ENCODE peak calls at places on chromosomes 12 and 14, in seven cellular contexts. One of them, this sample, is unnamed.

GRCh38 chr14:79708991-79709390 is 502.3 kb downstream of the DIO2 start:
- DNase-seq in T-helper 22 cell: no peak
- DNase-seq in activated T-cell treated with anti-CD3 and anti-CD28 coated beads, Interleukin-2, amount 50 U/mL, for 4 hours: no peak
- DNase-seq in MV-4-11: no peak
- DNase-seq in GM04504: no peak
- DNase-seq in NCI-H2081: no peak
- DNase-seq in activated T-helper 9 cell treated with anti-CD3 and anti-CD28 coated beads, Interleukin-2, amount 50 U/mL, for 16 hours: no peak
- DNase-seq in this sample: no peak

GRCh38 chr14:61568572-61569011 is 126.7 kb upstream of the HIF1A start:
- DNase-seq in activated T-cell treated with anti-CD3 and anti-CD28 coated beads, Interleukin-2, amount 50 U/mL, for 4 hours: peak
- DNase-seq in activated T-helper 9 cell treated with anti-CD3 and anti-CD28 coated beads, Interleukin-2, amount 50 U/mL, for 16 hours: peak
- DNase-seq in MV-4-11: no peak
- DNase-seq in GM04504: no peak
- DNase-seq in NCI-H2081: no peak
- DNase-seq in T-helper 22 cell: no peak
- DNase-seq in this sample: no peak

GRCh38 chr12:92543359-92543758 is 159.4 kb upstream of the PLEKHG7 start:
- DNase-seq in activated T-cell treated with anti-CD3 and anti-CD28 coated beads, Interleukin-2, amount 50 U/mL, for 4 hours: no peak
- DNase-seq in MV-4-11: no peak
- DNase-seq in NCI-H2081: no peak
- DNase-seq in GM04504: no peak
- DNase-seq in activated T-helper 9 cell treated with anti-CD3 and anti-CD28 coated beads, Interleukin-2, amount 50 U/mL, for 16 hours: no peak
- DNase-seq in T-helper 22 cell: no peak
- DNase-seq in this sample: no peak

GRCh38 chr12:121251838-121252237 is 41.9 kb downstream of the P2RX4 start:
- DNase-seq in T-helper 22 cell: no peak
- DNase-seq in activated T-cell treated with anti-CD3 and anti-CD28 coated beads, Interleukin-2, amount 50 U/mL, for 4 hours: no peak
- DNase-seq in MV-4-11: no peak
- DNase-seq in NCI-H2081: no peak
- DNase-seq in activated T-helper 9 cell treated with anti-CD3 and anti-CD28 coated beads, Interleukin-2, amount 50 U/mL, for 16 hours: no peak
- DNase-seq in GM04504: no peak
- DNase-seq in this sample: no peak

GRCh38 chr12:20188930-20189653 is 179.2 kb upstream of the PDE3A start:
- DNase-seq in T-helper 22 cell: no peak
- DNase-seq in GM04504: no peak
- DNase-seq in activated T-helper 9 cell treated with anti-CD3 and anti-CD28 coated beads, Interleukin-2, amount 50 U/mL, for 16 hours: no peak
- DNase-seq in MV-4-11: no peak
- DNase-seq in NCI-H2081: no peak
- DNase-seq in activated T-cell treated with anti-CD3 and anti-CD28 coated beads, Interleukin-2, amount 50 U/mL, for 4 hours: no peak
- DNase-seq in this sample: no peak

GRCh38 chr12:48965447-48965846 is 6.1 kb downstream of the WNT10B start:
- DNase-seq in MV-4-11: no peak
- DNase-seq in activated T-cell treated with anti-CD3 and anti-CD28 coated beads, Interleukin-2, amount 50 U/mL, for 4 hours: no peak
- DNase-seq in GM04504: no peak
- DNase-seq in NCI-H2081: no peak
- DNase-seq in T-helper 22 cell: no peak
- DNase-seq in activated T-helper 9 cell treated with anti-CD3 and anti-CD28 coated beads, Interleukin-2, amount 50 U/mL, for 16 hours: no peak
- DNase-seq in this sample: no peak

GRCh38 chr14:91140672-91141071 is 26.8 kb downstream of the DGLUCY start:
- DNase-seq in activated T-cell treated with anti-CD3 and anti-CD28 coated beads, Interleukin-2, amount 50 U/mL, for 4 hours: no peak
- DNase-seq in NCI-H2081: peak
- DNase-seq in activated T-helper 9 cell treated with anti-CD3 and anti-CD28 coated beads, Interleukin-2, amount 50 U/mL, for 16 hours: no peak
- DNase-seq in T-helper 22 cell: no peak
- DNase-seq in MV-4-11: no peak
- DNase-seq in GM04504: no peak
- DNase-seq in this sample: no peak

GRCh38 chr14:71693373-71693772 is 238.9 kb upstream of the RGS6 start:
- DNase-seq in activated T-helper 9 cell treated with anti-CD3 and anti-CD28 coated beads, Interleukin-2, amount 50 U/mL, for 16 hours: no peak
- DNase-seq in activated T-cell treated with anti-CD3 and anti-CD28 coated beads, Interleukin-2, amount 50 U/mL, for 4 hours: no peak
- DNase-seq in GM04504: peak
- DNase-seq in NCI-H2081: no peak
- DNase-seq in MV-4-11: peak
- DNase-seq in T-helper 22 cell: no peak
- DNase-seq in this sample: no peak

GRCh38 chr12:45565590-45565989 is 163.9 kb upstream of the ARID2 start:
- DNase-seq in MV-4-11: no peak
- DNase-seq in activated T-cell treated with anti-CD3 and anti-CD28 coated beads, Interleukin-2, amount 50 U/mL, for 4 hours: no peak
- DNase-seq in activated T-helper 9 cell treated with anti-CD3 and anti-CD28 coated beads, Interleukin-2, amount 50 U/mL, for 16 hours: no peak
- DNase-seq in T-helper 22 cell: no peak
- DNase-seq in GM04504: no peak
- DNase-seq in NCI-H2081: no peak
- DNase-seq in this sample: no peak

GRCh38 chr12:47945341-47945728 is 18.1 kb upstream of the TMEM106C start:
- DNase-seq in activated T-helper 9 cell treated with anti-CD3 and anti-CD28 coated beads, Interleukin-2, amount 50 U/mL, for 16 hours: no peak
- DNase-seq in NCI-H2081: no peak
- DNase-seq in GM04504: no peak
- DNase-seq in MV-4-11: no peak
- DNase-seq in activated T-cell treated with anti-CD3 and anti-CD28 coated beads, Interleukin-2, amount 50 U/mL, for 4 hours: no peak
- DNase-seq in T-helper 22 cell: no peak
- DNase-seq in this sample: no peak

GRCh38 chr12:13794706-13795105 is 186.7 kb downstream of the GRIN2B start:
- DNase-seq in activated T-helper 9 cell treated with anti-CD3 and anti-CD28 coated beads, Interleukin-2, amount 50 U/mL, for 16 hours: no peak
- DNase-seq in MV-4-11: no peak
- DNase-seq in T-helper 22 cell: no peak
- DNase-seq in GM04504: no peak
- DNase-seq in activated T-cell treated with anti-CD3 and anti-CD28 coated beads, Interleukin-2, amount 50 U/mL, for 4 hours: no peak
- DNase-seq in NCI-H2081: no peak
- DNase-seq in this sample: no peak

GRCh38 chr14:100778078-100778927 is 47.6 kb upstream of the MEG3 start:
- DNase-seq in NCI-H2081: no peak
- DNase-seq in activated T-cell treated with anti-CD3 and anti-CD28 coated beads, Interleukin-2, amount 50 U/mL, for 4 hours: no peak
- DNase-seq in MV-4-11: no peak
- DNase-seq in GM04504: no peak
- DNase-seq in activated T-helper 9 cell treated with anti-CD3 and anti-CD28 coated beads, Interleukin-2, amount 50 U/mL, for 16 hours: no peak
- DNase-seq in T-helper 22 cell: no peak
- DNase-seq in this sample: peak

GRCh38 chr12:106446429-106447092 is 89.0 kb downstream of the POLR3B start:
- DNase-seq in MV-4-11: no peak
- DNase-seq in GM04504: no peak
- DNase-seq in NCI-H2081: peak
- DNase-seq in activated T-helper 9 cell treated with anti-CD3 and anti-CD28 coated beads, Interleukin-2, amount 50 U/mL, for 16 hours: no peak
- DNase-seq in T-helper 22 cell: no peak
- DNase-seq in activated T-cell treated with anti-CD3 and anti-CD28 coated beads, Interleukin-2, amount 50 U/mL, for 4 hours: no peak
- DNase-seq in this sample: no peak

GRCh38 chr14:72576258-72576657 is 317.6 kb downstream of the DPF3 start:
- DNase-seq in GM04504: no peak
- DNase-seq in T-helper 22 cell: no peak
- DNase-seq in NCI-H2081: no peak
- DNase-seq in MV-4-11: no peak
- DNase-seq in activated T-cell treated with anti-CD3 and anti-CD28 coated beads, Interleukin-2, amount 50 U/mL, for 4 hours: no peak
- DNase-seq in activated T-helper 9 cell treated with anti-CD3 and anti-CD28 coated beads, Interleukin-2, amount 50 U/mL, for 16 hours: no peak
- DNase-seq in this sample: no peak

GRCh38 chr12:119444462-119445044 is 110.0 kb downstream of the CCDC60 start:
- DNase-seq in activated T-helper 9 cell treated with anti-CD3 and anti-CD28 coated beads, Interleukin-2, amount 50 U/mL, for 16 hours: peak
- DNase-seq in activated T-cell treated with anti-CD3 and anti-CD28 coated beads, Interleukin-2, amount 50 U/mL, for 4 hours: no peak
- DNase-seq in GM04504: no peak
- DNase-seq in T-helper 22 cell: no peak
- DNase-seq in MV-4-11: peak
- DNase-seq in NCI-H2081: peak
- DNase-seq in this sample: no peak

GRCh38 chr14:58533417-58533816 is 104.3 kb upstream of the DACT1 start:
- DNase-seq in T-helper 22 cell: no peak
- DNase-seq in NCI-H2081: no peak
- DNase-seq in MV-4-11: no peak
- DNase-seq in activated T-cell treated with anti-CD3 and anti-CD28 coated beads, Interleukin-2, amount 50 U/mL, for 4 hours: no peak
- DNase-seq in activated T-helper 9 cell treated with anti-CD3 and anti-CD28 coated beads, Interleukin-2, amount 50 U/mL, for 16 hours: no peak
- DNase-seq in GM04504: no peak
- DNase-seq in this sample: no peak

GRCh38 chr14:94328196-94328595 is 5.1 kb upstream of the SERPINA6 start:
- DNase-seq in activated T-helper 9 cell treated with anti-CD3 and anti-CD28 coated beads, Interleukin-2, amount 50 U/mL, for 16 hours: no peak
- DNase-seq in NCI-H2081: no peak
- DNase-seq in activated T-cell treated with anti-CD3 and anti-CD28 coated beads, Interleukin-2, amount 50 U/mL, for 4 hours: no peak
- DNase-seq in T-helper 22 cell: no peak
- DNase-seq in MV-4-11: no peak
- DNase-seq in GM04504: no peak
- DNase-seq in this sample: no peak

GRCh38 chr14:58078471-58078870 is 73.5 kb downstream of the ARMH4 start:
- DNase-seq in activated T-helper 9 cell treated with anti-CD3 and anti-CD28 coated beads, Interleukin-2, amount 50 U/mL, for 16 hours: no peak
- DNase-seq in activated T-cell treated with anti-CD3 and anti-CD28 coated beads, Interleukin-2, amount 50 U/mL, for 4 hours: no peak
- DNase-seq in GM04504: no peak
- DNase-seq in T-helper 22 cell: no peak
- DNase-seq in MV-4-11: no peak
- DNase-seq in NCI-H2081: no peak
- DNase-seq in this sample: no peak

GRCh38 chr12:116466536-116466935 is 92.6 kb upstream of the MAP1LC3B2 start:
- DNase-seq in NCI-H2081: no peak
- DNase-seq in GM04504: no peak
- DNase-seq in activated T-helper 9 cell treated with anti-CD3 and anti-CD28 coated beads, Interleukin-2, amount 50 U/mL, for 16 hours: no peak
- DNase-seq in MV-4-11: no peak
- DNase-seq in T-helper 22 cell: no peak
- DNase-seq in activated T-cell treated with anti-CD3 and anti-CD28 coated beads, Interleukin-2, amount 50 U/mL, for 4 hours: no peak
- DNase-seq in this sample: no peak